ENCODE peak calls at places on chromosomes 3 and 15, in ten cellular contexts. One of them, this sample, is unnamed.

GRCh38 chr3:10471337-10471721 is 34.1 kb downstream of the ATP2B2 start:
- DNase-seq in AG04450: no peak
- DNase-seq in Peyer's patch: no peak
- DNase-seq in brain microvascular endothelial cell: peak; percentile 2
- DNase-seq in epithelial cell of proximal tubule: no peak
- DNase-seq in epithelial cell of esophagus: no peak
- DNase-seq in HepG2: no peak
- DNase-seq in heart left ventricle: no peak
- DNase-seq in CD8-positive, alpha-beta T cell: no peak
- DNase-seq in mammary epithelial cell: no peak
- DNase-seq in this sample: no peak

GRCh38 chr15:47997170-47997569 is 123.6 kb upstream of the SLC24A5 start:
- DNase-seq in AG04450: no peak
- DNase-seq in Peyer's patch: no peak
- DNase-seq in brain microvascular endothelial cell: no peak
- DNase-seq in epithelial cell of proximal tubule: no peak
- DNase-seq in epithelial cell of esophagus: no peak
- DNase-seq in HepG2: no peak
- DNase-seq in heart left ventricle: no peak
- DNase-seq in CD8-positive, alpha-beta T cell: no peak
- DNase-seq in mammary epithelial cell: no peak
- DNase-seq in this sample: no peak

GRCh38 chr3:72810063-72810462 is 38.2 kb downstream of the SHQ1 start:
- DNase-seq in AG04450: no peak
- DNase-seq in Peyer's patch: no peak
- DNase-seq in brain microvascular endothelial cell: no peak
- DNase-seq in epithelial cell of proximal tubule: peak; percentile 52
- DNase-seq in epithelial cell of esophagus: no peak
- DNase-seq in HepG2: no peak
- DNase-seq in heart left ventricle: no peak
- DNase-seq in CD8-positive, alpha-beta T cell: no peak
- DNase-seq in mammary epithelial cell: no peak
- DNase-seq in this sample: no peak

GRCh38 chr3:72617420-72618024 is 230.7 kb downstream of the SHQ1 start:
- DNase-seq in AG04450: no peak
- DNase-seq in Peyer's patch: no peak
- DNase-seq in brain microvascular endothelial cell: no peak
- DNase-seq in epithelial cell of proximal tubule: no peak
- DNase-seq in epithelial cell of esophagus: no peak
- DNase-seq in HepG2: no peak
- DNase-seq in heart left ventricle: no peak
- DNase-seq in CD8-positive, alpha-beta T cell: no peak
- DNase-seq in mammary epithelial cell: no peak
- DNase-seq in this sample: no peak

GRCh38 chr3:155805204-155805801 is 775 bp downstream of the C3orf33 start:
- DNase-seq in AG04450: no peak
- DNase-seq in Peyer's patch: no peak
- DNase-seq in brain microvascular endothelial cell: peak; percentile 32
- DNase-seq in epithelial cell of proximal tubule: no peak
- DNase-seq in epithelial cell of esophagus: peak; percentile 23
- DNase-seq in HepG2: peak; percentile 75
- DNase-seq in heart left ventricle: no peak
- DNase-seq in CD8-positive, alpha-beta T cell: peak; percentile 40
- DNase-seq in mammary epithelial cell: peak; percentile 15
- DNase-seq in this sample: no peak

GRCh38 chr3:197331131-197331530 is 32.7 kb upstream of the DLG1 start:
- DNase-seq in AG04450: no peak
- DNase-seq in Peyer's patch: no peak
- DNase-seq in brain microvascular endothelial cell: no peak
- DNase-seq in epithelial cell of proximal tubule: no peak
- DNase-seq in epithelial cell of esophagus: no peak
- DNase-seq in HepG2: peak; percentile 33
- DNase-seq in heart left ventricle: no peak
- DNase-seq in CD8-positive, alpha-beta T cell: no peak
- DNase-seq in mammary epithelial cell: no peak
- DNase-seq in this sample: peak; percentile 18

GRCh38 chr15:64667736-64668161 is 107.6 kb downstream of the RBPMS2 start:
- DNase-seq in AG04450: peak; percentile 56
- DNase-seq in Peyer's patch: no peak
- DNase-seq in brain microvascular endothelial cell: peak; percentile 45
- DNase-seq in epithelial cell of proximal tubule: peak; percentile 10
- DNase-seq in epithelial cell of esophagus: no peak
- DNase-seq in HepG2: no peak
- DNase-seq in heart left ventricle: no peak
- DNase-seq in CD8-positive, alpha-beta T cell: no peak
- DNase-seq in mammary epithelial cell: no peak
- DNase-seq in this sample: no peak

GRCh38 chr15:45434168-45434567 is 55.8 kb upstream of the GATM start:
- DNase-seq in AG04450: no peak
- DNase-seq in Peyer's patch: no peak
- DNase-seq in brain microvascular endothelial cell: no peak
- DNase-seq in epithelial cell of proximal tubule: no peak
- DNase-seq in epithelial cell of esophagus: no peak
- DNase-seq in HepG2: no peak
- DNase-seq in heart left ventricle: no peak
- DNase-seq in CD8-positive, alpha-beta T cell: no peak
- DNase-seq in mammary epithelial cell: no peak
- DNase-seq in this sample: no peak

GRCh38 chr3:23547905-23548304 is 257.9 kb upstream of the UBE2E1 start:
- DNase-seq in AG04450: no peak
- DNase-seq in Peyer's patch: no peak
- DNase-seq in brain microvascular endothelial cell: no peak
- DNase-seq in epithelial cell of proximal tubule: no peak
- DNase-seq in epithelial cell of esophagus: peak; percentile 6
- DNase-seq in HepG2: no peak
- DNase-seq in heart left ventricle: no peak
- DNase-seq in CD8-positive, alpha-beta T cell: no peak
- DNase-seq in mammary epithelial cell: no peak
- DNase-seq in this sample: no peak

GRCh38 chr3:158107508-158108095 is 1.4 kb upstream of the SHOX2 start:
- DNase-seq in AG04450: no peak
- DNase-seq in Peyer's patch: no peak
- DNase-seq in brain microvascular endothelial cell: no peak
- DNase-seq in epithelial cell of proximal tubule: no peak
- DNase-seq in epithelial cell of esophagus: no peak
- DNase-seq in HepG2: no peak
- DNase-seq in heart left ventricle: no peak
- DNase-seq in CD8-positive, alpha-beta T cell: no peak
- DNase-seq in mammary epithelial cell: no peak
- DNase-seq in this sample: no peak

GRCh38 chr15:42154576-42155355 is 1.7 kb downstream of the PLA2G4F start:
- DNase-seq in AG04450: no peak
- DNase-seq in Peyer's patch: no peak
- DNase-seq in brain microvascular endothelial cell: no peak
- DNase-seq in epithelial cell of proximal tubule: peak; percentile 37
- DNase-seq in epithelial cell of esophagus: peak; percentile 54
- DNase-seq in HepG2: no peak
- DNase-seq in heart left ventricle: no peak
- DNase-seq in CD8-positive, alpha-beta T cell: no peak
- DNase-seq in mammary epithelial cell: peak; percentile 69
- DNase-seq in this sample: no peak

DNA sequence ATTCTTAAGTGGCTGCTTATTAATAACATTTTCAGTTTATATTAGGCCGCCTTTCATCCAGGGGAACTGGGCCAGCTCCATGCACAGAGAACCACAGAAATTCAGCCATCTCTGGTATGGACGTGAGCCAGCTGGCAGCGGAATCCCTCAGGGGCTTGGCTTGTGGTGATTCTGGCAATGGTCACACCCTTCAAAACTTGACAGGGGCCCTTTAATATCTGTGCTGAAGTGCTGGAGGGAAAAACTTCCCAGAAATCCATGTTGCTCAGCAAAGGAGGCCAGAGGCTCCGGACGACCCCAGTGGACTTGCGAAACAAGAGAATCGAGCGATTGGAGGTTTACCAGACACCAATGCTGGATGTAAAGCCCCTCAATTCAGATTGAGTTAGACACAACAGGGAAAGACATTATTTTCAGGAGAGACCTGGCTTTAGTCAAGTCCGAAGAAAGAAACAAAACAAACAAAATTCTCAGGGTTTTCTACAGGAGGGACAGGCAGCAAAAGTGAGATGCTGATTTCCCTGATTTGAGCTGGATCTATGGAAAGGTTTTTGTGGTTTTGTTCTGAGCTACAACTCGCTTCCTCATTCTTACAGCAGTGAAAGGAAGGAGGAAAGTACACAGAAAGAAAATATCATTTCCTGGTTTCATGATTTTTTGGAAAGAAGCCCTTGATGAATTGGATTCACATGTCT is 11.1 kb downstream of the PRICKLE2 start:
- DNase-seq in AG04450: no peak
- DNase-seq in Peyer's patch: peak; percentile 19
- DNase-seq in brain microvascular endothelial cell: peak; percentile 51
- DNase-seq in epithelial cell of proximal tubule: no peak
- DNase-seq in epithelial cell of esophagus: peak; percentile 34
- DNase-seq in HepG2: no peak
- DNase-seq in heart left ventricle: peak; percentile 78
- DNase-seq in CD8-positive, alpha-beta T cell: no peak
- DNase-seq in mammary epithelial cell: peak; percentile 67
- DNase-seq in this sample: no peak
- H3K4me3 ChIP-seq in AG04450: peak overlapping the region; percentile 54
- H3K4me3 ChIP-seq in Peyer's patch: no peak overlapping the region
- H3K4me3 ChIP-seq in brain microvascular endothelial cell: peak overlapping the region; percentile 30
- H3K4me3 ChIP-seq in epithelial cell of proximal tubule: no peak overlapping the region
- H3K4me3 ChIP-seq in epithelial cell of esophagus: peak overlapping the region; percentile 27
- H3K4me3 ChIP-seq in HepG2: no peak overlapping the region
- H3K4me3 ChIP-seq in heart left ventricle: peak overlapping the region; percentile 30
- H3K4me3 ChIP-seq in CD8-positive, alpha-beta T cell: no peak overlapping the region
- H3K4me3 ChIP-seq in mammary epithelial cell: peak overlapping the region; percentile 44
- H3K4me3 ChIP-seq in this sample: no peak overlapping the region

GRCh38 chr15:40952901-40953712 is at the start of gene CHAC1:
- DNase-seq in AG04450: peak; percentile 91
- DNase-seq in Peyer's patch: peak; percentile 92
- DNase-seq in brain microvascular endothelial cell: peak; percentile 93
- DNase-seq in epithelial cell of proximal tubule: peak; percentile 74
- DNase-seq in epithelial cell of esophagus: peak; percentile 98
- DNase-seq in HepG2: no peak
- DNase-seq in heart left ventricle: peak; percentile 94
- DNase-seq in CD8-positive, alpha-beta T cell: peak; percentile 94
- DNase-seq in mammary epithelial cell: peak; percentile 95
- DNase-seq in this sample: peak; percentile 97
- TF ChIP-seq CTCF in AG04450: no peak
- TF ChIP-seq CTCF in Peyer's patch: no peak
- TF ChIP-seq CTCF in brain microvascular endothelial cell: peak; percentile 25
- TF ChIP-seq CTCF in epithelial cell of proximal tubule: no peak
- TF ChIP-seq CTCF in epithelial cell of esophagus: no peak
- TF ChIP-seq CTCF in HepG2: no peak
- TF ChIP-seq CTCF in heart left ventricle: no peak
- TF ChIP-seq CTCF in CD8-positive, alpha-beta T cell: peak; percentile 20
- TF ChIP-seq CTCF in mammary epithelial cell: peak; percentile 6
- TF ChIP-seq CTCF in this sample: no peak

GRCh38 chr3:105869982-105870381 is 1.2 kb upstream of the CBLB start:
- DNase-seq in AG04450: no peak
- DNase-seq in Peyer's patch: no peak
- DNase-seq in brain microvascular endothelial cell: no peak
- DNase-seq in epithelial cell of proximal tubule: no peak
- DNase-seq in epithelial cell of esophagus: no peak
- DNase-seq in HepG2: no peak
- DNase-seq in heart left ventricle: no peak
- DNase-seq in CD8-positive, alpha-beta T cell: no peak
- DNase-seq in mammary epithelial cell: no peak
- DNase-seq in this sample: no peak
- H3K4me3 ChIP-seq in AG04450: peak overlapping the region; percentile 84
- H3K4me3 ChIP-seq in Peyer's patch: peak overlapping the region; percentile 81
- H3K4me3 ChIP-seq in brain microvascular endothelial cell: peak overlapping the region; percentile 87
- H3K4me3 ChIP-seq in epithelial cell of proximal tubule: peak overlapping the region; percentile 88
- H3K4me3 ChIP-seq in epithelial cell of esophagus: peak overlapping the region; percentile 79
- H3K4me3 ChIP-seq in HepG2: peak overlapping the region; percentile 94
- H3K4me3 ChIP-seq in heart left ventricle: peak overlapping the region; percentile 91
- H3K4me3 ChIP-seq in CD8-positive, alpha-beta T cell: no peak overlapping the region
- H3K4me3 ChIP-seq in mammary epithelial cell: peak overlapping the region; percentile 97
- H3K4me3 ChIP-seq in this sample: peak overlapping the region; percentile 100

DNA sequence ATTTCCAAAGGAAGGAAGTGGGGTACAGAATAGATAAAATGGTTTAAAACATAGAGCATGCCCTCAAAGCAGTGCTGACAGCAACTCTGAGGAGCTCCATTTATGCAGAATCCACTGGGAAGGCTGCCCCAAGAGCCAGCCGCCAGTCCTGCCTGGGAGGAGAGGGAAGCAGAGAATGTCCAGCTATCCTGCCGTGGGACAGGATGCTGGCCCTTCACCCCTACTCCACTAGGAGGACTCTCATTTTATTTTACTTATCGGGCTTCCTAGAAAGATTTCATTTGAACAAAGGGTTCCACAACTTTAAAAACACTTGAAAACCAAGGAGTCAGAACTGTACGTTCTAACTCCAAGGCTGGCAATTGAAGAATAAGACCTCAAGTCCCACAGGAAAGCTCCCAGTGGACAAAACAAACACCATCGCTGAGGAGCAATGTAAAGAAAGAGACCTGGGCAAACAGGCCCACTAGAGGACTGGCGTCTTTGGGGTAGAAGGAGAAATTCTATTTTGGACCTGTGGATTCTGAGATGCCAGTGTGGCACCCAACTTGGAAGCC is 9.7 kb downstream of the SFMBT1 start:
- DNase-seq in AG04450: no peak
- DNase-seq in Peyer's patch: no peak
- DNase-seq in brain microvascular endothelial cell: no peak
- DNase-seq in epithelial cell of proximal tubule: no peak
- DNase-seq in epithelial cell of esophagus: no peak
- DNase-seq in HepG2: no peak
- DNase-seq in heart left ventricle: no peak
- DNase-seq in CD8-positive, alpha-beta T cell: no peak
- DNase-seq in mammary epithelial cell: no peak
- DNase-seq in this sample: no peak
- TF ChIP-seq CTCF in AG04450: no peak
- TF ChIP-seq CTCF in Peyer's patch: no peak
- TF ChIP-seq CTCF in brain microvascular endothelial cell: no peak
- TF ChIP-seq CTCF in epithelial cell of proximal tubule: peak; percentile 11
- TF ChIP-seq CTCF in epithelial cell of esophagus: no peak
- TF ChIP-seq CTCF in HepG2: no peak
- TF ChIP-seq CTCF in heart left ventricle: no peak
- TF ChIP-seq CTCF in CD8-positive, alpha-beta T cell: no peak
- TF ChIP-seq CTCF in mammary epithelial cell: no peak
- TF ChIP-seq CTCF in this sample: no peak

DNA sequence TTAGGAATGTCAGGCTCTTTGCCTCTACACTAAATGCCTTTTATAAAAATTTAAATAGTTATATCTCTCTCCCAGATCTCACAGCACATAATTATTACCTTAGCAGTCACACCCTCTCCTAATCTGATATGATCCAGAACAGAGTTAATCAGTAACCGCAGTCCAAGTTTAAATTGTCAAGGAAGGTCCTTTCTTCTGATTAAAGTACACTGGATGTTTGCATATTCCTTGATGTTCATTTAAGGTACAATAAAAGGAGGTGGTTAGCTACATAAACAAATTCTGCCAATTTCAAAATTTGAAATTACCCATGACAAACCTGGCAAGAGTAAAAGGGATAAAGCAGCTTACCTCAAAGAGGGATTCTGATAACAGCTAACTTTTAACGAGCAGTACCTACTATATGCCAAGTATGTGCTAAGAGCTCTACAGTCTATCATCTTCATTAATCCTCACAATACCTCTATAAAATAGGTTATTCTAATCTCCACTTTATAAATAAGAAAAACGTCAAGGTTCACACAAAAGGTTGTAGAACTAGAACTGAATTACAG is 4.3 kb downstream of the GOLIM4 start:
- DNase-seq in AG04450: no peak
- DNase-seq in Peyer's patch: no peak
- DNase-seq in brain microvascular endothelial cell: no peak
- DNase-seq in epithelial cell of proximal tubule: no peak
- DNase-seq in epithelial cell of esophagus: no peak
- DNase-seq in HepG2: peak; percentile 17
- DNase-seq in heart left ventricle: no peak
- DNase-seq in CD8-positive, alpha-beta T cell: no peak
- DNase-seq in mammary epithelial cell: no peak
- DNase-seq in this sample: no peak
- H3K4me3 ChIP-seq in AG04450: no peak overlapping the region
- H3K4me3 ChIP-seq in Peyer's patch: no peak overlapping the region
- H3K4me3 ChIP-seq in brain microvascular endothelial cell: no peak overlapping the region
- H3K4me3 ChIP-seq in epithelial cell of proximal tubule: no peak overlapping the region
- H3K4me3 ChIP-seq in epithelial cell of esophagus: no peak overlapping the region
- H3K4me3 ChIP-seq in HepG2: peak overlapping the region; percentile 79
- H3K4me3 ChIP-seq in heart left ventricle: no peak overlapping the region
- H3K4me3 ChIP-seq in CD8-positive, alpha-beta T cell: no peak overlapping the region
- H3K4me3 ChIP-seq in mammary epithelial cell: no peak overlapping the region
- H3K4me3 ChIP-seq in this sample: no peak overlapping the region

This sample was measured in GM12865.